ENCODE peak calls at places on chromosomes 12 and 14, in eight cellular contexts. O, N, X, M, F, H, L and V are unnamed samples. For H3K36me3, the result is how much of the 10 kb centered on the place peaks cover.

GRCh38 chr14:34052658-34053014 is 101.8 kb upstream of the EGLN3 start:
- DNase-seq in H (peak), O (no peak), L (peak), F (no peak), M (peak), N (no peak), X (no peak), V (no peak)

GRCh38 chr14:24051162-24051788 is 534 bp upstream of the CARMIL3 start:
- DNase-seq in N (no peak), O (no peak), F (peak), M (no peak), H (no peak), X (no peak), L (peak), V (no peak)

GRCh38 chr12:46110928-46111699 is 120.7 kb upstream of the SCAF11 start:
- DNase-seq in L (no peak), M (no peak), X (no peak), F (no peak), O (no peak), H (no peak), N (no peak), V (no peak)

GRCh38 chr12:70094467-70094866 is 148.8 kb upstream of the CNOT2 start:
- DNase-seq in N (no peak), O (no peak), M (no peak), F (no peak), H (no peak), L (no peak), X (peak), V (no peak)

GRCh38 chr12:55681142-55682077 is 26.3 kb downstream of the ITGA7 start:
- DNase-seq in H (peak), N (peak), F (peak), O (peak), X (peak), M (peak), L (peak), V (no peak)

GRCh38 chr12:40907115-40907521 is 214.9 kb downstream of the CNTN1 start:
- DNase-seq in F (no peak), L (no peak), M (peak), N (no peak), X (no peak), H (no peak), O (no peak), V (no peak)

GRCh38 chr14:37172024-37172869 is at the start of gene SLC25A21:
- DNase-seq in M (peak), X (peak), N (peak), O (peak), H (peak), F (no peak), L (peak), V (no peak)

GRCh38 chr12:56951582-56952339 is 5.6 kb downstream of the RDH16 start:
- DNase-seq in L (no peak), N (no peak), F (no peak), X (no peak), M (no peak), O (no peak), H (no peak), V (no peak)

GRCh38 chr12:45299132-45299692 is 83.3 kb downstream of the ANO6 start:
- DNase-seq in N (no peak), M (peak), O (no peak), L (no peak), H (peak), F (no peak), X (no peak), V (no peak)

GRCh38 chr12:87469295-87469694 is 559.9 kb downstream of the C12orf50 start:
- DNase-seq in L (no peak), X (no peak), N (no peak), O (no peak), M (peak), H (peak), F (no peak), V (no peak)
- H3K36me3 ChIP-seq in L (under half), X (under half), N (under half), O (under half), M (under half), H (under half), F (under half), V (under half)

DNA sequence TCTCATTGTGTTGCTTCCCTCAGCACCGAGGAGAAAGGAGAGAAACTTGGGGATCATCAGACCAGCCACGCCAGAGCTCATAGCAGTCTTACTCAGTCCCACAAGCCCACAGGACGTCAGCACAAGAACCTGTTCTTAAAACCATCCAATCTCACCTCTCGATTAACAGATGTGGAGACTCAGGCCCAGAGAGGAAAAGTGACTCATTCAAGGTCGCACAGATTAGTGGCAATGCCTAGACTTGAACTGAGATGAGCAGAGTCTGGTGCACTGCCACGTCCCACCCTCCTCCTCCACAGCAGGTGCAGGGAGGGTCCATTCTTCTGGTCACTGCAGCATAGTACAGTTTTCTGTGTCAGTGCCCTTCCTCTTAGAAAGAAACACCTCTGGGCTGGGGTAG is 154.9 kb upstream of the PZP start:
- DNase-seq in O (no peak), M (no peak), L (no peak), X (no peak), H (no peak), N (no peak), F (no peak), V (no peak)
- H3K27ac ChIP-seq in O (no peak), M (no peak), L (no peak), X (no peak), H (no peak), N (no peak), F (no peak), V (no peak)

GRCh38 chr12:66365718-66366485 is 63.6 kb downstream of the HELB start:
- DNase-seq in X (no peak), M (no peak), F (no peak), N (no peak), H (peak), L (no peak), O (no peak), V (no peak)

GRCh38 chr12:66367015-66367667 is 64.8 kb downstream of the HELB start:
- DNase-seq in L (no peak), X (peak), H (no peak), F (no peak), M (no peak), N (no peak), O (no peak), V (no peak)

GRCh38 chr12:66359300-66359699 is 57.0 kb downstream of the HELB start:
- DNase-seq in F (no peak), M (no peak), H (no peak), X (no peak), O (no peak), N (no peak), L (no peak), V (no peak)

DNA sequence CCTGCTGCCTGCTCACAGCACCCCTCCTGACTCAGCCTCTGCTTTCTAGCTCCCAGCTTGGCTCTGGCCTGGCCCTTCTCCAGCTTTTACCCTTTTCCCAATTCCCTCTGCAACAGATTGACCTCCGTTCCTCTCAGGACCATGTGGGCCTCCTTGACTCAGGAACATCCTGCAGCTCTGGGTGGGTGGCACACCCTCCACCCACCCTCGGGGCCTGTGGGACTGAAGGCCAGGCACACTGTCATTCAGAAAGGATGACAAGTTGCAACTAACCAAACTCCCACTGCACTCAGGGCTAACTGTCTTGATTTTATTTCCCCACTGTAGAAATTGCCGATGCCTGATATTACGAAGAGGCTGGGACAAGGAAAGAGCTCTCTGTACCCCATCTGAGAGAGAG is 59.4 kb downstream of the HELB start:
- DNase-seq in H (no peak), L (no peak), F (no peak), X (no peak), N (no peak), O (no peak), M (no peak), V (no peak)
- H3K36me3 ChIP-seq in H (under half), L (under half), F (under half), X (under half), N (under half), O (under half), M (under half), V (under half)

GRCh38 chr12:114678718-114679117 is 5.3 kb downstream of the TBX3 start:
- DNase-seq in F (no peak), H (no peak), M (no peak), O (no peak), N (no peak), X (no peak), L (no peak), V (no peak)

GRCh38 chr12:114681149-114681849 is 2.7 kb downstream of the TBX3 start:
- DNase-seq in L (no peak), F (no peak), N (no peak), X (no peak), M (peak), O (no peak), H (peak), V (no peak)

GRCh38 chr12:114680498-114681148 is 3.4 kb downstream of the TBX3 start:
- DNase-seq in F (no peak), O (no peak), N (no peak), H (no peak), M (no peak), X (no peak), L (no peak), V (no peak)

GRCh38 chr12:114679452-114679875 is 4.5 kb downstream of the TBX3 start:
- DNase-seq in X (peak), M (no peak), F (no peak), O (no peak), H (no peak), N (no peak), L (no peak), V (no peak)

GRCh38 chr12:114679942-114680341 is 4.0 kb downstream of the TBX3 start:
- DNase-seq in N (no peak), L (no peak), H (no peak), M (no peak), O (no peak), F (no peak), X (no peak), V (no peak)
- H3K27ac ChIP-seq in N (peak), L (peak), H (no peak), M (peak), O (no peak), F (peak), X (no peak), V (no peak)

DNA sequence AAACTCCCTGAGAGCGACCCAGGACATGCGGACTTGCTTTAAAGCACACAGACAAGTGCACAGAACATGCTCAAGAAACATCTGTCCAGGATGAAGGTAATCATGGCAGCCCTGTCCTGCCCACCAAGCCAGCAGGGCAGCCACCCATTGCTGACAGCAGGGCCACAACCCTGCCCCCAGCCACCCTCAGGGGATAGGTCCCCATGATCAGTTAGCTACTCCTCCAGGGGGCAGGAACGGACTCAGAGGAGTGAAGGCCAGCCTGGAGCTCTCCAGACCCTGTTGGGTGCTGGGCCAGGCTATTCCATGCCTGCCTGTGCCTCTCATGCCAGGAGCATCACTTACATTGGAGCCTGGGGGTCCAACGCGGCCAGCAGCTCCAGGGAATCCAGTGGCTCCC is 15.8 kb downstream of the TMEM106C start:
- DNase-seq in O (no peak), M (no peak), X (no peak), H (no peak), L (no peak), N (no peak), F (no peak), V (no peak)
- H3K36me3 ChIP-seq in O (half or more), M (under half), X (under half), H (under half), L (under half), N (under half), F (under half), V (under half)

GRCh38 chr12:1580526-1580925 is 13.9 kb downstream of the FBXL14 start:
- DNase-seq in F (no peak), O (peak), X (peak), L (no peak), M (no peak), N (no peak), H (no peak), V (no peak)

GRCh38 chr12:1583421-1584078 is 10.8 kb downstream of the FBXL14 start:
- DNase-seq in F (peak), O (peak), M (peak), L (peak), H (peak), N (peak), X (peak), V (peak)

GRCh38 chr12:1580036-1580435 is 14.3 kb downstream of the FBXL14 start:
- DNase-seq in M (no peak), N (no peak), F (no peak), O (peak), X (peak), L (no peak), H (no peak), V (no peak)

GRCh38 chr12:1582709-1583050 is 11.7 kb downstream of the FBXL14 start:
- DNase-seq in O (no peak), X (no peak), F (no peak), M (no peak), N (no peak), H (no peak), L (no peak), V (no peak)

DNA sequence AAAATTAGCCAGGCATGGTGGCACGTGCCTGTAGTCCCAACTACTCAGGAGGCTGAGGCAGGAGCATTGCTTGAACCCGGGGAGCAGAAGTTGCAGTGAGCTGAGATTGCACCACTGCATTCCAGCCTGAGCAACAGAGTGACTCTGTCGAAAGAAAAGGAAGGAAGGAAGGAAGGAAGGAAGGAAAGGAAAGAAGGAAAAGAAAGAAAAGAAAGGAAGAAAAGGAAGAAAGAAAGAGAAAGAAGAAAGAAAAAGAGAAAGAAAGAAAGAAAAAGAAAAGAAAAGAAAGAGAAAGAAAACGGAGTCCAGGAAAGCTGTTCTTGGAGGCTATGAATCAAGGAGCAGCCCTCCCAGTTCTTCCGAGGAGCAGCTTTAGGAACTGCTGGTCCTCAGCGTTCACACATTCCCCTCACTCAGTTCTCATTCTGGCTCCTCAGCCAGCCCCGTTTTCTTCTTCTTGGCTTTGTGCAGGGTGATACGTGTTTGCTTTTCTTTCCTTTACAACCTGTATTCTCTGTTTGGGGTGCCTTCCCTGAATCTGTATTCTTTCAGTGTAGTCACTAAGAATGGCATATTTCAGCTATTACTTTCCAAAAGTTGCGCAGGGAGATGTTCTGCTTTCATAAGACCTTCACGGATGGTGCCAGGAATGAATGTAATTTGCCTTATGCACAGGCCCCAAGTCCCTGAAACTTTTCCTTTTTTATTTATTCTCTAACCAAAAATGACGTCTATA is 12.2 kb downstream of the FBXL14 start:
- DNase-seq in H (no peak), X (no peak), F (no peak), O (no peak), N (no peak), M (no peak), L (no peak), V (no peak)
- H3K27ac ChIP-seq in H (peak), X (peak), F (no peak), O (peak), N (no peak), M (no peak), L (no peak), V (no peak)

GRCh38 chr14:72549026-72549425 is 344.9 kb downstream of the DPF3 start:
- DNase-seq in O (no peak), X (no peak), F (no peak), M (no peak), L (no peak), H (no peak), N (no peak), V (no peak)
- H3K36me3 ChIP-seq in O (under half), X (under half), F (under half), M (under half), L (under half), H (under half), N (under half), V (under half)

DNA sequence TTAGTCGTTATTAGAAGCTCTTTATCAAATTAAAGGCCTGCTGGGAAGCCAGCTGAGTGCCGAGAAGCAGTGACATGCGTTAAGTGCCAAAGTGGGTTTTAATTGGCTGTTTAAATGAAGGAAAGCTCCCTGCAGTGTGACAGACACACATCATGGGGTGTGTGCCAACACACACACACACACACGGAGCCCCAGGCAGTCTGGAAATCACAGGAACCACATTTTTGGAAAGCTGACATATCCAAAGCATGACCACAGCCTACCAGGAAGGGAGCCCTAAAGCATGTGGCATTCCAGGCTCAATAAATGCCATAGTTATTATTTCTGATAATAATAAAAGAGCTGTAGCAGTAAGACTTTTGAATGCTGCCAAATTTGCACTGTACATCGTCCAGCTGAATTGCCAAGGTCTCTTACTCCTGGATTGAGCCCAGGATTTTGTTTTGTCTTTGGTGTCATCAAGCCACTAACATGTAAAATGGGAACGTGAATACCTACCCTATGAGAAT is 135.2 kb downstream of the TMEM30B start:
- DNase-seq in N (no peak), X (peak), F (no peak), M (peak), L (no peak), H (peak), O (no peak), V (no peak)
- H3K27ac ChIP-seq in N (peak), X (no peak), F (peak), M (peak), L (peak), H (no peak), O (no peak), V (no peak)

DNA sequence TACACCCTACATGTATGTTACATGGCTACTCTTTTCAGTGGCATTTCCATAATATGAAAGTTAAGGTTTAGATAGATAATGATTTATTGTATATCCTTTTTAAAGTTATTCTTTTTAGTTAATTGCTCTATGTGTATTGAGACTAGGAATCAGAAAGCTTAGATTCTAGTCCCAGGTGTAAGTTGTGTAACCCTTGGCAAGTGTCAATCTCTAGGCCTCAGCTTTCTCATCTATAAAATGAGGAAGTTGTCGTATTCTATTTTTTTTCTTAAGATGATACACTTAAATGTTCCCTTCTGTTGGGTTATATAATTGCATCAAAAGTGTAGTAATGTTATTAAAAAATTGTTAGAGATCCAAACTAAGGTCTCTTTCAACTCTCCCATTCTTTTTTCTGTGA is 3.9 kb downstream of the RTRAF start:
- DNase-seq in L (no peak), M (no peak), X (no peak), H (no peak), O (no peak), N (no peak), F (no peak), V (no peak)
- H3K36me3 ChIP-seq in L (under half), M (half or more), X (under half), H (under half), O (half or more), N (under half), F (under half), V (under half)